ENCODE peak calls at places on chromosomes 12 and 14, in eight cellular contexts. One of them, this sample, is unnamed.

GRCh38 chr14:34098045-34098984 is 147.4 kb upstream of the EGLN3 start:
- DNase-seq in HL-60: peak
- DNase-seq in fibroblast of mammary gland: peak
- DNase-seq in AG10803: peak
- DNase-seq in fibroblast of the aortic adventitia: peak
- DNase-seq in pancreas: no peak
- DNase-seq in brain microvascular endothelial cell: peak
- DNase-seq in choroid plexus epithelial cell: peak
- DNase-seq in this sample: no peak

GRCh38 chr12:121796855-121797751 is 3.6 kb upstream of the RHOF start:
- DNase-seq in fibroblast of mammary gland: peak
- DNase-seq in choroid plexus epithelial cell: peak
- DNase-seq in HL-60: no peak
- DNase-seq in AG10803: peak
- DNase-seq in pancreas: peak
- DNase-seq in brain microvascular endothelial cell: peak
- DNase-seq in fibroblast of the aortic adventitia: peak
- DNase-seq in this sample: no peak

GRCh38 chr12:51591020-51591901 is at the start of gene SCN8A:
- DNase-seq in fibroblast of mammary gland: peak
- DNase-seq in choroid plexus epithelial cell: no peak
- DNase-seq in HL-60: peak
- DNase-seq in pancreas: peak
- DNase-seq in AG10803: peak
- DNase-seq in brain microvascular endothelial cell: no peak
- DNase-seq in fibroblast of the aortic adventitia: peak
- DNase-seq in this sample: no peak

GRCh38 chr12:10247659-10248058 is 35.0 kb downstream of the GABARAPL1 start:
- DNase-seq in AG10803: no peak
- DNase-seq in fibroblast of mammary gland: no peak
- DNase-seq in HL-60: no peak
- DNase-seq in choroid plexus epithelial cell: no peak
- DNase-seq in brain microvascular endothelial cell: no peak
- DNase-seq in pancreas: no peak
- DNase-seq in fibroblast of the aortic adventitia: no peak
- DNase-seq in this sample: no peak

GRCh38 chr12:69324797-69325466 is 23.2 kb upstream of the LYZ start:
- DNase-seq in pancreas: no peak
- DNase-seq in fibroblast of mammary gland: no peak
- DNase-seq in HL-60: no peak
- DNase-seq in AG10803: no peak
- DNase-seq in choroid plexus epithelial cell: no peak
- DNase-seq in brain microvascular endothelial cell: no peak
- DNase-seq in fibroblast of the aortic adventitia: no peak
- DNase-seq in this sample: no peak

GRCh38 chr12:1533602-1534304 is 60.6 kb downstream of the FBXL14 start:
- DNase-seq in AG10803: no peak
- DNase-seq in brain microvascular endothelial cell: peak
- DNase-seq in fibroblast of mammary gland: peak
- DNase-seq in fibroblast of the aortic adventitia: peak
- DNase-seq in HL-60: no peak
- DNase-seq in pancreas: no peak
- DNase-seq in choroid plexus epithelial cell: peak
- DNase-seq in this sample: no peak

GRCh38 chr12:42484996-42485395 is 104.5 kb downstream of the PRICKLE1 start:
- DNase-seq in pancreas: no peak
- DNase-seq in fibroblast of the aortic adventitia: peak
- DNase-seq in HL-60: no peak
- DNase-seq in choroid plexus epithelial cell: no peak
- DNase-seq in AG10803: no peak
- DNase-seq in fibroblast of mammary gland: no peak
- DNase-seq in brain microvascular endothelial cell: no peak
- DNase-seq in this sample: no peak

GRCh38 chr14:100540926-100541620 is 46.1 kb downstream of the BEGAIN start:
- DNase-seq in fibroblast of mammary gland: no peak
- DNase-seq in HL-60: no peak
- DNase-seq in pancreas: peak
- DNase-seq in fibroblast of the aortic adventitia: no peak
- DNase-seq in choroid plexus epithelial cell: no peak
- DNase-seq in brain microvascular endothelial cell: no peak
- DNase-seq in AG10803: no peak
- DNase-seq in this sample: no peak

GRCh38 chr12:64009321-64010068 is 165.0 kb downstream of the SRGAP1 start:
- DNase-seq in fibroblast of mammary gland: no peak
- DNase-seq in AG10803: no peak
- DNase-seq in fibroblast of the aortic adventitia: no peak
- DNase-seq in HL-60: no peak
- DNase-seq in pancreas: no peak
- DNase-seq in choroid plexus epithelial cell: no peak
- DNase-seq in brain microvascular endothelial cell: no peak
- DNase-seq in this sample: no peak

GRCh38 chr14:20690848-20691640 is 2.5 kb downstream of the ANG start:
- DNase-seq in choroid plexus epithelial cell: peak
- DNase-seq in brain microvascular endothelial cell: peak
- DNase-seq in AG10803: peak
- DNase-seq in fibroblast of mammary gland: peak
- DNase-seq in pancreas: no peak
- DNase-seq in fibroblast of the aortic adventitia: peak
- DNase-seq in HL-60: peak
- DNase-seq in this sample: no peak

GRCh38 chr14:68734231-68734732 is 58.6 kb downstream of the ZFP36L1 start:
- DNase-seq in fibroblast of mammary gland: no peak
- DNase-seq in fibroblast of the aortic adventitia: no peak
- DNase-seq in pancreas: no peak
- DNase-seq in AG10803: no peak
- DNase-seq in brain microvascular endothelial cell: no peak
- DNase-seq in choroid plexus epithelial cell: no peak
- DNase-seq in HL-60: peak
- DNase-seq in this sample: no peak

GRCh38 chr12:127306604-127307215 is 960.3 kb upstream of the TMEM132C start:
- DNase-seq in brain microvascular endothelial cell: no peak
- DNase-seq in fibroblast of mammary gland: peak
- DNase-seq in AG10803: peak
- DNase-seq in pancreas: no peak
- DNase-seq in fibroblast of the aortic adventitia: peak
- DNase-seq in HL-60: no peak
- DNase-seq in choroid plexus epithelial cell: no peak
- DNase-seq in this sample: peak

GRCh38 chr14:100783630-100784321 is 42.1 kb upstream of the MEG3 start:
- DNase-seq in AG10803: no peak
- DNase-seq in pancreas: no peak
- DNase-seq in choroid plexus epithelial cell: no peak
- DNase-seq in HL-60: no peak
- DNase-seq in fibroblast of the aortic adventitia: no peak
- DNase-seq in brain microvascular endothelial cell: no peak
- DNase-seq in fibroblast of mammary gland: no peak
- DNase-seq in this sample: no peak

GRCh38 chr12:119877639-119877948 is 474 bp upstream of the CIT start:
- DNase-seq in choroid plexus epithelial cell: no peak
- DNase-seq in pancreas: no peak
- DNase-seq in AG10803: no peak
- DNase-seq in fibroblast of mammary gland: no peak
- DNase-seq in fibroblast of the aortic adventitia: no peak
- DNase-seq in HL-60: no peak
- DNase-seq in brain microvascular endothelial cell: no peak
- DNase-seq in this sample: no peak

GRCh38 chr12:38744056-38744455 is 161.3 kb downstream of the CPNE8 start:
- DNase-seq in choroid plexus epithelial cell: peak
- DNase-seq in brain microvascular endothelial cell: no peak
- DNase-seq in fibroblast of the aortic adventitia: peak
- DNase-seq in pancreas: no peak
- DNase-seq in fibroblast of mammary gland: peak
- DNase-seq in AG10803: peak
- DNase-seq in HL-60: no peak
- DNase-seq in this sample: no peak

GRCh38 chr12:48943221-48943620 is 14.1 kb downstream of the ARF3 start:
- DNase-seq in brain microvascular endothelial cell: no peak
- DNase-seq in fibroblast of the aortic adventitia: no peak
- DNase-seq in fibroblast of mammary gland: no peak
- DNase-seq in AG10803: no peak
- DNase-seq in choroid plexus epithelial cell: no peak
- DNase-seq in pancreas: no peak
- DNase-seq in HL-60: no peak
- DNase-seq in this sample: no peak

GRCh38 chr14:67251573-67252226 is 10.5 kb downstream of the PALS1 start:
- DNase-seq in fibroblast of mammary gland: peak
- DNase-seq in choroid plexus epithelial cell: peak
- DNase-seq in AG10803: peak
- DNase-seq in brain microvascular endothelial cell: peak
- DNase-seq in fibroblast of the aortic adventitia: peak
- DNase-seq in HL-60: no peak
- DNase-seq in pancreas: no peak
- DNase-seq in this sample: no peak
- TF ChIP-seq CTCF in fibroblast of mammary gland: no peak
- TF ChIP-seq CTCF in choroid plexus epithelial cell: no peak
- TF ChIP-seq CTCF in AG10803: no peak
- TF ChIP-seq CTCF in brain microvascular endothelial cell: no peak
- TF ChIP-seq CTCF in fibroblast of the aortic adventitia: no peak
- TF ChIP-seq CTCF in HL-60: no peak
- TF ChIP-seq CTCF in pancreas: no peak
- TF ChIP-seq CTCF in this sample: no peak

DNA sequence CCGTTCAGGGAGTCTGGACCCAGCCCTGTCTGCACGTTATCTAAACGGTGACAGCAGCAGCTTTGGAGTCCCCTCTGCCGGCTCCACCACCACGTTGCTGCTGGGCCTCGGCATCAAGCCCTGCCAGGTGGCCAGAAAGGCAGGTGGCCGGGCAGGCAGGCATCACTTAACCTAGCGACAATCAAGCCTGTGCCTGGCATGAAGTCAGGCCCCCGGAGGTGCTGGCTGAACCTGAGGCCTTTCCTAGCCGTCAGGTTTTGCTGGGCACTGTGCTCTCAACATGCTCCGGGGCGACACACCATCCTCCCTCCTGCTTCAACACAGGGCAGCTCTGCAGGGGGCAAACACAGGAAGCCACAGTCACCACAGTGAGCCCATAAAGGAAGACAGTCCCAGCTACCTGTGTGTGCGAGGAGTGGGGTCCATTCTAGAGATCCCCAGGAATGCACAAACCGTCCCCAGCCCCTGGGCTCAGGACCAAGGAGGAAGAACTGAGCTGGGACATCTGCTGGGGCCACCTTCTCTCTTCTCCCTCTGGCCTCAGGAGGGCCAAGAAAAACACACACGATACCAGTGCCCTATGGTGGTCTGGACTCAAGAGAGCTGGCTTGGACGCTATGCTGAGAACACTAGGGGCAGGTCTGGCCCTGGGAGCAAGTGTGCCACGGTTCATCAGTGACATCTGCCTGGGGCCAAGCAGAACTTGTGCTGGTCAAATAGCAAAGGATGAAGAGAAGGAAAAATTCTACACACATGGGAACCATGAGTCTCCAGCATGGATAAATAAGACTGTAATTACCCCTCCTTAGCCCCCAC is 44.7 kb downstream of the CCDC88C start:
- DNase-seq in choroid plexus epithelial cell: no peak
- DNase-seq in fibroblast of mammary gland: no peak
- DNase-seq in AG10803: no peak
- DNase-seq in brain microvascular endothelial cell: no peak
- DNase-seq in fibroblast of the aortic adventitia: no peak
- DNase-seq in HL-60: no peak
- DNase-seq in pancreas: no peak
- DNase-seq in this sample: no peak
- TF ChIP-seq CTCF in choroid plexus epithelial cell: no peak
- TF ChIP-seq CTCF in fibroblast of mammary gland: no peak
- TF ChIP-seq CTCF in AG10803: no peak
- TF ChIP-seq CTCF in brain microvascular endothelial cell: no peak
- TF ChIP-seq CTCF in fibroblast of the aortic adventitia: no peak
- TF ChIP-seq CTCF in HL-60: no peak
- TF ChIP-seq CTCF in pancreas: no peak
- TF ChIP-seq CTCF in this sample: no peak

DNA sequence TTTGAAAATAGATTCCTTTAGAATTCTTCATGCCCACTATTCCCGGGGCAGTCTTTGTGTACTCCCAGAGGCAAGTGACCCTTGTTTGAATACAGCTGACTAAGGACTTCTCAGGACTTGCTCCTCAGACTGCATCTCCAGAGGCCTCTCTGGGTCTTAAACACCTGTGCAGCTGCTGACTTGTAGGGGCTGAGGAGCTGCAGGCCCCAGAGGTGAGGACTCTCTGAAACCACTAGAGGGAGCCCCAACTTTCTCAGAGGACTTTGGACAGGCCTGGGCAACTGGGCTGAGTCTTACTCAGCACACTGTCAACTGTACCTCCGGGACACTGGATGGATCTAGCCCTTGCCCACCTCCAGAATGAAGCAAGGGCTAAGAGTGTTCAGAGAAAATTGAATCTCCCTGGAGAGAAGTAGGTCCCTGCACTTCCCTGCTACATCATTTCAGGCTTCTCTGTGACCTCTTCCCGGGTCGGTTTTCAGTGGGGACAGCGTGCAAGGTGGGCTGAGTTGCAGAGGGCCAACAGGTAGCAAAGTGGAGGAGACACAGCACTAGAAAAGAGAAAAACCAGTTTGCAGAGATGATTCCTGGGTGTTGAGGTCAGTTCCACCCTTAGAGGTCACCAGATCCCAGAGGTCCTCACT is 164.6 kb downstream of the TMEM117 start:
- DNase-seq in brain microvascular endothelial cell: peak
- DNase-seq in fibroblast of mammary gland: peak
- DNase-seq in HL-60: no peak
- DNase-seq in fibroblast of the aortic adventitia: peak
- DNase-seq in pancreas: peak
- DNase-seq in AG10803: peak
- DNase-seq in choroid plexus epithelial cell: peak
- DNase-seq in this sample: no peak
- TF ChIP-seq CTCF in brain microvascular endothelial cell: peak
- TF ChIP-seq CTCF in fibroblast of mammary gland: peak
- TF ChIP-seq CTCF in HL-60: peak
- TF ChIP-seq CTCF in fibroblast of the aortic adventitia: peak
- TF ChIP-seq CTCF in pancreas: peak
- TF ChIP-seq CTCF in AG10803: peak
- TF ChIP-seq CTCF in choroid plexus epithelial cell: peak
- TF ChIP-seq CTCF in this sample: peak

GRCh38 chr12:53754196-53754595 is 2.4 kb upstream of the CISTR start:
- DNase-seq in fibroblast of mammary gland: no peak
- DNase-seq in fibroblast of the aortic adventitia: no peak
- DNase-seq in brain microvascular endothelial cell: no peak
- DNase-seq in HL-60: no peak
- DNase-seq in pancreas: no peak
- DNase-seq in AG10803: no peak
- DNase-seq in choroid plexus epithelial cell: no peak
- DNase-seq in this sample: no peak

GRCh38 chr12:53756300-53757094 is 4.7 kb upstream of the CISTR start:
- DNase-seq in AG10803: no peak
- DNase-seq in HL-60: no peak
- DNase-seq in fibroblast of mammary gland: no peak
- DNase-seq in fibroblast of the aortic adventitia: no peak
- DNase-seq in choroid plexus epithelial cell: no peak
- DNase-seq in brain microvascular endothelial cell: no peak
- DNase-seq in pancreas: no peak
- DNase-seq in this sample: no peak

GRCh38 chr12:53754633-53755261 is 3.0 kb upstream of the CISTR start:
- DNase-seq in choroid plexus epithelial cell: peak
- DNase-seq in HL-60: no peak
- DNase-seq in brain microvascular endothelial cell: no peak
- DNase-seq in fibroblast of mammary gland: peak
- DNase-seq in AG10803: peak
- DNase-seq in fibroblast of the aortic adventitia: peak
- DNase-seq in pancreas: no peak
- DNase-seq in this sample: no peak

GRCh38 chr12:53757095-53757770 is 5.5 kb upstream of the CISTR start:
- DNase-seq in HL-60: peak
- DNase-seq in fibroblast of the aortic adventitia: peak
- DNase-seq in AG10803: peak
- DNase-seq in brain microvascular endothelial cell: peak
- DNase-seq in pancreas: peak
- DNase-seq in choroid plexus epithelial cell: peak
- DNase-seq in fibroblast of mammary gland: peak
- DNase-seq in this sample: no peak

GRCh38 chr12:53755451-53756290 is 3.9 kb upstream of the CISTR start:
- DNase-seq in brain microvascular endothelial cell: no peak
- DNase-seq in choroid plexus epithelial cell: no peak
- DNase-seq in pancreas: no peak
- DNase-seq in fibroblast of mammary gland: no peak
- DNase-seq in HL-60: no peak
- DNase-seq in fibroblast of the aortic adventitia: no peak
- DNase-seq in AG10803: no peak
- DNase-seq in this sample: no peak
- TF ChIP-seq CTCF in brain microvascular endothelial cell: peak
- TF ChIP-seq CTCF in choroid plexus epithelial cell: peak
- TF ChIP-seq CTCF in pancreas: no peak
- TF ChIP-seq CTCF in fibroblast of mammary gland: no peak
- TF ChIP-seq CTCF in HL-60: no peak
- TF ChIP-seq CTCF in fibroblast of the aortic adventitia: no peak
- TF ChIP-seq CTCF in AG10803: no peak
- TF ChIP-seq CTCF in this sample: no peak

This sample was measured in BJ.